ENCODE peak calls at places on chromosomes 13 and 19, in ten cellular contexts. One of them, this sample, is unnamed.

GRCh38 chr19:43562698-43563241 is 12.6 kb downstream of the XRCC1 start:
- DNase-seq in OCI-LY7: peak
- DNase-seq in PC-3: peak
- DNase-seq in mucosa of descending colon: peak
- DNase-seq in stimulated activated CD4-positive, alpha-beta T cell treated with anti-CD3 and anti-CD28 coated beads, Interleukin-4, amount 100 ng/mL, for 48 hours: peak
- DNase-seq in NCI-H1092 treated with DMSO at 0.1 percent for 48 hours: peak
- DNase-seq in heart left ventricle: peak
- DNase-seq in DMS79 treated with DMSO at 0.1 percent for 48 hours: no peak
- DNase-seq in uterus: peak
- DNase-seq in activated effector memory CD4-positive, alpha-beta T cell treated with Interleukin-2 at 50 U/mL for 16 hours: peak
- DNase-seq in this sample: peak

GRCh38 chr13:112213467-112214245 is 146.7 kb downstream of the SOX1 start:
- DNase-seq in OCI-LY7: no peak
- DNase-seq in PC-3: peak
- DNase-seq in mucosa of descending colon: peak
- DNase-seq in stimulated activated CD4-positive, alpha-beta T cell treated with anti-CD3 and anti-CD28 coated beads, Interleukin-4, amount 100 ng/mL, for 48 hours: no peak
- DNase-seq in NCI-H1092 treated with DMSO at 0.1 percent for 48 hours: peak
- DNase-seq in heart left ventricle: no peak
- DNase-seq in DMS79 treated with DMSO at 0.1 percent for 48 hours: peak
- DNase-seq in uterus: no peak
- DNase-seq in activated effector memory CD4-positive, alpha-beta T cell treated with Interleukin-2 at 50 U/mL for 16 hours: no peak
- DNase-seq in this sample: no peak

GRCh38 chr19:31152906-31153305 is 196.3 kb downstream of the TSHZ3 start:
- DNase-seq in OCI-LY7: no peak
- DNase-seq in PC-3: no peak
- DNase-seq in mucosa of descending colon: no peak
- DNase-seq in stimulated activated CD4-positive, alpha-beta T cell treated with anti-CD3 and anti-CD28 coated beads, Interleukin-4, amount 100 ng/mL, for 48 hours: no peak
- DNase-seq in NCI-H1092 treated with DMSO at 0.1 percent for 48 hours: no peak
- DNase-seq in heart left ventricle: no peak
- DNase-seq in DMS79 treated with DMSO at 0.1 percent for 48 hours: no peak
- DNase-seq in uterus: no peak
- DNase-seq in activated effector memory CD4-positive, alpha-beta T cell treated with Interleukin-2 at 50 U/mL for 16 hours: no peak
- DNase-seq in this sample: no peak

GRCh38 chr13:114213980-114214379 is 20.7 kb upstream of the CDC16 start:
- DNase-seq in OCI-LY7: no peak
- DNase-seq in PC-3: no peak
- DNase-seq in mucosa of descending colon: no peak
- DNase-seq in stimulated activated CD4-positive, alpha-beta T cell treated with anti-CD3 and anti-CD28 coated beads, Interleukin-4, amount 100 ng/mL, for 48 hours: no peak
- DNase-seq in NCI-H1092 treated with DMSO at 0.1 percent for 48 hours: no peak
- DNase-seq in heart left ventricle: no peak
- DNase-seq in DMS79 treated with DMSO at 0.1 percent for 48 hours: no peak
- DNase-seq in uterus: no peak
- DNase-seq in activated effector memory CD4-positive, alpha-beta T cell treated with Interleukin-2 at 50 U/mL for 16 hours: no peak
- DNase-seq in this sample: no peak

GRCh38 chr13:81171065-81171647 is 830.2 kb upstream of the SPRY2 start:
- DNase-seq in OCI-LY7: peak
- DNase-seq in PC-3: peak
- DNase-seq in mucosa of descending colon: no peak
- DNase-seq in stimulated activated CD4-positive, alpha-beta T cell treated with anti-CD3 and anti-CD28 coated beads, Interleukin-4, amount 100 ng/mL, for 48 hours: no peak
- DNase-seq in NCI-H1092 treated with DMSO at 0.1 percent for 48 hours: peak
- DNase-seq in heart left ventricle: no peak
- DNase-seq in DMS79 treated with DMSO at 0.1 percent for 48 hours: no peak
- DNase-seq in uterus: no peak
- DNase-seq in activated effector memory CD4-positive, alpha-beta T cell treated with Interleukin-2 at 50 U/mL for 16 hours: no peak
- DNase-seq in this sample: no peak

GRCh38 chr13:60645552-60646138 is 248.6 kb downstream of the TDRD3 start:
- DNase-seq in OCI-LY7: no peak
- DNase-seq in PC-3: peak
- DNase-seq in mucosa of descending colon: no peak
- DNase-seq in stimulated activated CD4-positive, alpha-beta T cell treated with anti-CD3 and anti-CD28 coated beads, Interleukin-4, amount 100 ng/mL, for 48 hours: no peak
- DNase-seq in NCI-H1092 treated with DMSO at 0.1 percent for 48 hours: no peak
- DNase-seq in heart left ventricle: no peak
- DNase-seq in DMS79 treated with DMSO at 0.1 percent for 48 hours: no peak
- DNase-seq in uterus: no peak
- DNase-seq in activated effector memory CD4-positive, alpha-beta T cell treated with Interleukin-2 at 50 U/mL for 16 hours: no peak
- DNase-seq in this sample: no peak

GRCh38 chr19:14479985-14480694 is 5.0 kb upstream of the PTGER1 start:
- DNase-seq in OCI-LY7: peak
- DNase-seq in PC-3: peak
- DNase-seq in mucosa of descending colon: no peak
- DNase-seq in stimulated activated CD4-positive, alpha-beta T cell treated with anti-CD3 and anti-CD28 coated beads, Interleukin-4, amount 100 ng/mL, for 48 hours: peak
- DNase-seq in NCI-H1092 treated with DMSO at 0.1 percent for 48 hours: no peak
- DNase-seq in heart left ventricle: no peak
- DNase-seq in DMS79 treated with DMSO at 0.1 percent for 48 hours: no peak
- DNase-seq in uterus: no peak
- DNase-seq in activated effector memory CD4-positive, alpha-beta T cell treated with Interleukin-2 at 50 U/mL for 16 hours: peak
- DNase-seq in this sample: peak

GRCh38 chr13:112444416-112445399 is 68.6 kb downstream of the SPACA7 start:
- DNase-seq in OCI-LY7: no peak
- DNase-seq in PC-3: no peak
- DNase-seq in mucosa of descending colon: no peak
- DNase-seq in stimulated activated CD4-positive, alpha-beta T cell treated with anti-CD3 and anti-CD28 coated beads, Interleukin-4, amount 100 ng/mL, for 48 hours: no peak
- DNase-seq in NCI-H1092 treated with DMSO at 0.1 percent for 48 hours: no peak
- DNase-seq in heart left ventricle: no peak
- DNase-seq in DMS79 treated with DMSO at 0.1 percent for 48 hours: no peak
- DNase-seq in uterus: no peak
- DNase-seq in activated effector memory CD4-positive, alpha-beta T cell treated with Interleukin-2 at 50 U/mL for 16 hours: no peak
- DNase-seq in this sample: no peak

GRCh38 chr19:913080-913748 is at the start of gene R3HDM4:
- DNase-seq in OCI-LY7: peak
- DNase-seq in PC-3: peak
- DNase-seq in mucosa of descending colon: peak
- DNase-seq in stimulated activated CD4-positive, alpha-beta T cell treated with anti-CD3 and anti-CD28 coated beads, Interleukin-4, amount 100 ng/mL, for 48 hours: peak
- DNase-seq in NCI-H1092 treated with DMSO at 0.1 percent for 48 hours: peak
- DNase-seq in heart left ventricle: peak
- DNase-seq in DMS79 treated with DMSO at 0.1 percent for 48 hours: peak
- DNase-seq in uterus: peak
- DNase-seq in activated effector memory CD4-positive, alpha-beta T cell treated with Interleukin-2 at 50 U/mL for 16 hours: peak
- DNase-seq in this sample: peak

GRCh38 chr13:85755123-85755522 is 44.1 kb downstream of the SLITRK6 start:
- DNase-seq in OCI-LY7: no peak
- DNase-seq in PC-3: no peak
- DNase-seq in mucosa of descending colon: no peak
- DNase-seq in stimulated activated CD4-positive, alpha-beta T cell treated with anti-CD3 and anti-CD28 coated beads, Interleukin-4, amount 100 ng/mL, for 48 hours: no peak
- DNase-seq in NCI-H1092 treated with DMSO at 0.1 percent for 48 hours: no peak
- DNase-seq in heart left ventricle: no peak
- DNase-seq in DMS79 treated with DMSO at 0.1 percent for 48 hours: no peak
- DNase-seq in uterus: no peak
- DNase-seq in activated effector memory CD4-positive, alpha-beta T cell treated with Interleukin-2 at 50 U/mL for 16 hours: no peak
- DNase-seq in this sample: no peak

This sample was measured in left ventricle myocardium superior.